ENCODE peak calls at places on chromosome 14, in ten cellular contexts. One of them, this sample, is unnamed.

GRCh38 chr14:105854600-105855245 is 328.3 kb downstream of the TMEM121 start:
- DNase-seq in stomach: no peak
- DNase-seq in heart left ventricle: no peak
- DNase-seq in A549: no peak
- DNase-seq in psoas muscle: no peak
- DNase-seq in right lobe of liver: no peak
- DNase-seq in AG04450: no peak
- DNase-seq in PC-3: no peak
- DNase-seq in suprapubic skin: peak; percentile 71
- DNase-seq in esophagus muscularis mucosa: no peak
- DNase-seq in this sample: no peak

GRCh38 chr14:104977681-104978647 is at the start of gene AHNAK2:
- DNase-seq in stomach: peak; percentile 78
- DNase-seq in heart left ventricle: peak; percentile 75
- DNase-seq in A549: peak; percentile 60
- DNase-seq in psoas muscle: peak; percentile 83
- DNase-seq in right lobe of liver: peak; percentile 85
- DNase-seq in AG04450: peak; percentile 20
- DNase-seq in PC-3: peak; percentile 92
- DNase-seq in suprapubic skin: peak; percentile 79
- DNase-seq in esophagus muscularis mucosa: no peak
- DNase-seq in this sample: peak; percentile 77

GRCh38 chr14:72000907-72001306 is 68.7 kb downstream of the RGS6 start:
- DNase-seq in stomach: no peak
- DNase-seq in heart left ventricle: peak; percentile 40
- DNase-seq in A549: no peak
- DNase-seq in psoas muscle: peak; percentile 68
- DNase-seq in right lobe of liver: no peak
- DNase-seq in AG04450: no peak
- DNase-seq in PC-3: no peak
- DNase-seq in suprapubic skin: no peak
- DNase-seq in esophagus muscularis mucosa: no peak
- DNase-seq in this sample: no peak

GRCh38 chr14:76375484-76375883 is 453 bp upstream of the ESRRB start:
- DNase-seq in stomach: no peak
- DNase-seq in heart left ventricle: no peak
- DNase-seq in A549: no peak
- DNase-seq in psoas muscle: no peak
- DNase-seq in right lobe of liver: no peak
- DNase-seq in AG04450: no peak
- DNase-seq in PC-3: no peak
- DNase-seq in suprapubic skin: no peak
- DNase-seq in esophagus muscularis mucosa: no peak
- DNase-seq in this sample: no peak

GRCh38 chr14:96949594-96949993 is 152.4 kb downstream of the VRK1 start:
- DNase-seq in stomach: no peak
- DNase-seq in heart left ventricle: no peak
- DNase-seq in A549: no peak
- DNase-seq in psoas muscle: no peak
- DNase-seq in right lobe of liver: no peak
- DNase-seq in AG04450: no peak
- DNase-seq in PC-3: no peak
- DNase-seq in suprapubic skin: no peak
- DNase-seq in esophagus muscularis mucosa: no peak
- DNase-seq in this sample: no peak

GRCh38 chr14:33401326-33401725 is 462.6 kb downstream of the NPAS3 start:
- DNase-seq in stomach: no peak
- DNase-seq in heart left ventricle: no peak
- DNase-seq in A549: no peak
- DNase-seq in psoas muscle: no peak
- DNase-seq in right lobe of liver: no peak
- DNase-seq in AG04450: no peak
- DNase-seq in PC-3: peak; percentile 7
- DNase-seq in suprapubic skin: no peak
- DNase-seq in esophagus muscularis mucosa: no peak
- DNase-seq in this sample: no peak

GRCh38 chr14:29645117-29645516 is 282.5 kb downstream of the PRKD1 start:
- DNase-seq in stomach: no peak
- DNase-seq in heart left ventricle: no peak
- DNase-seq in A549: no peak
- DNase-seq in psoas muscle: no peak
- DNase-seq in right lobe of liver: no peak
- DNase-seq in AG04450: no peak
- DNase-seq in PC-3: no peak
- DNase-seq in suprapubic skin: no peak
- DNase-seq in esophagus muscularis mucosa: no peak
- DNase-seq in this sample: no peak

GRCh38 chr14:97820781-97821180 is 1023.6 kb downstream of the VRK1 start:
- DNase-seq in stomach: no peak
- DNase-seq in heart left ventricle: no peak
- DNase-seq in A549: no peak
- DNase-seq in psoas muscle: no peak
- DNase-seq in right lobe of liver: no peak
- DNase-seq in AG04450: no peak
- DNase-seq in PC-3: no peak
- DNase-seq in suprapubic skin: no peak
- DNase-seq in esophagus muscularis mucosa: peak; percentile 90
- DNase-seq in this sample: no peak

GRCh38 chr14:88482524-88482923 is 72.3 kb downstream of the PTPN21 start:
- DNase-seq in stomach: no peak
- DNase-seq in heart left ventricle: no peak
- DNase-seq in A549: no peak
- DNase-seq in psoas muscle: no peak
- DNase-seq in right lobe of liver: no peak
- DNase-seq in AG04450: no peak
- DNase-seq in PC-3: no peak
- DNase-seq in suprapubic skin: no peak
- DNase-seq in esophagus muscularis mucosa: no peak
- DNase-seq in this sample: no peak

GRCh38 chr14:75096959-75097358 is 27.5 kb downstream of the ZC2HC1C start:
- DNase-seq in stomach: no peak
- DNase-seq in heart left ventricle: peak; percentile 8
- DNase-seq in A549: no peak
- DNase-seq in psoas muscle: no peak
- DNase-seq in right lobe of liver: no peak
- DNase-seq in AG04450: no peak
- DNase-seq in PC-3: no peak
- DNase-seq in suprapubic skin: no peak
- DNase-seq in esophagus muscularis mucosa: no peak
- DNase-seq in this sample: no peak

GRCh38 chr14:37230551-37231194 is 32.9 kb downstream of the MIPOL1 start:
- DNase-seq in stomach: no peak
- DNase-seq in heart left ventricle: no peak
- DNase-seq in A549: peak; percentile 35
- DNase-seq in psoas muscle: no peak
- DNase-seq in right lobe of liver: no peak
- DNase-seq in AG04450: peak; percentile 38
- DNase-seq in PC-3: peak; percentile 89
- DNase-seq in suprapubic skin: no peak
- DNase-seq in esophagus muscularis mucosa: no peak
- DNase-seq in this sample: peak; percentile 56

GRCh38 chr14:89024691-89025090 is 200.2 kb downstream of the TTC8 start:
- DNase-seq in stomach: no peak
- DNase-seq in heart left ventricle: no peak
- DNase-seq in A549: no peak
- DNase-seq in psoas muscle: no peak
- DNase-seq in right lobe of liver: no peak
- DNase-seq in AG04450: no peak
- DNase-seq in PC-3: no peak
- DNase-seq in suprapubic skin: no peak
- DNase-seq in esophagus muscularis mucosa: peak; percentile 53
- DNase-seq in this sample: no peak

GRCh38 chr14:63470877-63471565 is 72.2 kb downstream of the PPP2R5E start:
- DNase-seq in stomach: no peak
- DNase-seq in heart left ventricle: no peak
- DNase-seq in A549: peak; percentile 64
- DNase-seq in psoas muscle: no peak
- DNase-seq in right lobe of liver: no peak
- DNase-seq in AG04450: peak; percentile 41
- DNase-seq in PC-3: peak; percentile 96
- DNase-seq in suprapubic skin: no peak
- DNase-seq in esophagus muscularis mucosa: no peak
- DNase-seq in this sample: no peak

GRCh38 chr14:51564460-51564859 is 87.2 kb upstream of the FRMD6 start:
- DNase-seq in stomach: no peak
- DNase-seq in heart left ventricle: no peak
- DNase-seq in A549: no peak
- DNase-seq in psoas muscle: no peak
- DNase-seq in right lobe of liver: no peak
- DNase-seq in AG04450: no peak
- DNase-seq in PC-3: peak; percentile 42
- DNase-seq in suprapubic skin: no peak
- DNase-seq in esophagus muscularis mucosa: no peak
- DNase-seq in this sample: no peak

DNA sequence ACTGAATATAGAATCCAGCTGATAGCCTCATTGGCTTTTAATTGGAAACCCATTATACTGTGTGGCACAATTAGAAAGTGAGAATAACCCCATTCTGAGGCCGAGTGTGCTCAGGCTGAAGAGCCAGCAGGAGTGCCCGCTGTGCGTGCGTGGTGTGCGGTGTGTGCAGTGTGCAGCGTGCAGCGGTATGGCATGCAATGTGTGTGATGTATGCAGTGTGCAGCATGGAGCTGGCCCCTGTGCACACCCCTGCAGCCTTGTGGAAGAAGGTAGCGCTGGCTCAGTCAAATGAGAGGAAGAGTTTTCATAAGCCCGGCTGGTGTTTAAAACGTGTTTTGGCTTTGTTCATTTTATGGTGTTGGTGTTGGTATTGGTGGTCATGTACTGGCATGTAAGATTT is 22.9 kb downstream of the CKB start:
- DNase-seq in stomach: no peak
- DNase-seq in heart left ventricle: no peak
- DNase-seq in A549: no peak
- DNase-seq in psoas muscle: no peak
- DNase-seq in right lobe of liver: peak; percentile 38
- DNase-seq in AG04450: no peak
- DNase-seq in PC-3: no peak
- DNase-seq in suprapubic skin: peak; percentile 54
- DNase-seq in esophagus muscularis mucosa: no peak
- DNase-seq in this sample: no peak
- H3K27ac ChIP-seq in stomach: no peak overlapping the region
- H3K27ac ChIP-seq in heart left ventricle: no peak overlapping the region
- H3K27ac ChIP-seq in A549: no peak overlapping the region
- H3K27ac ChIP-seq in psoas muscle: no peak overlapping the region
- H3K27ac ChIP-seq in right lobe of liver: no peak overlapping the region
- H3K27ac ChIP-seq in AG04450: no peak overlapping the region
- H3K27ac ChIP-seq in PC-3: no peak overlapping the region
- H3K27ac ChIP-seq in suprapubic skin: no peak overlapping the region
- H3K27ac ChIP-seq in esophagus muscularis mucosa: no peak overlapping the region
- H3K27ac ChIP-seq in this sample: no peak overlapping the region

GRCh38 chr14:24678801-24679247 is 44.8 kb upstream of the GZMB start:
- DNase-seq in stomach: peak; percentile 76
- DNase-seq in heart left ventricle: peak; percentile 81
- DNase-seq in A549: peak; percentile 60
- DNase-seq in psoas muscle: peak; percentile 61
- DNase-seq in right lobe of liver: peak; percentile 81
- DNase-seq in AG04450: peak; percentile 69
- DNase-seq in PC-3: peak; percentile 87
- DNase-seq in suprapubic skin: peak; percentile 80
- DNase-seq in esophagus muscularis mucosa: no peak
- DNase-seq in this sample: peak; percentile 76
- H3K27ac ChIP-seq in stomach: no peak overlapping the region
- H3K27ac ChIP-seq in heart left ventricle: no peak overlapping the region
- H3K27ac ChIP-seq in A549: no peak overlapping the region
- H3K27ac ChIP-seq in psoas muscle: no peak overlapping the region
- H3K27ac ChIP-seq in right lobe of liver: no peak overlapping the region
- H3K27ac ChIP-seq in AG04450: no peak overlapping the region
- H3K27ac ChIP-seq in PC-3: no peak overlapping the region
- H3K27ac ChIP-seq in suprapubic skin: no peak overlapping the region
- H3K27ac ChIP-seq in esophagus muscularis mucosa: no peak overlapping the region
- H3K27ac ChIP-seq in this sample: no peak overlapping the region

DNA sequence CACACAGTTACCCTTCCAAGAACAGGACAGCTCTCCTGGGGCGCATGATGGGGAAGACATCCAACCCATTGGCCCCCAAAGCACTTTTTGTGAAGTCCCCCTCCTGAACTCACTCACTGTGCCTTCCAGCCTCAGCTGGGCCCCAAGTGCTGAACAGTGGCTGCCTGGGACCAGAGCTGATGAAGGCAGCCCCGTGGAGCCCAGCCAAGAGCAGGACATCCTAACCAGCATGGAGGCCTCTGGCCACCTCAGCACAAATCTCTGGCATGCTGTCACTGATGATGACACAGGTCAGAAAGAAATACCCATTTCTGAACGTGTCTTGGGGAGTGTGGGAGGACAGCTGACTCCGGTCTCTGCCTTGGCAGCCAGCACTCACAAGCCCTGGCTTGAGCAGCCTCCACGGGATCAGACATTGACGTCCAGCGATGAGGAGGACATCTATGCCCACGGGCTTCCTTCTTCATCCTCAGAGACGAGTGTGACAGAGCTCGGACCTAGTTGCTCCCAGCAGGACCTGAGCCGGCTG is 72.0 kb downstream of the TECPR2 start:
- DNase-seq in stomach: no peak
- DNase-seq in heart left ventricle: no peak
- DNase-seq in A549: no peak
- DNase-seq in psoas muscle: no peak
- DNase-seq in right lobe of liver: no peak
- DNase-seq in AG04450: no peak
- DNase-seq in PC-3: no peak
- DNase-seq in suprapubic skin: no peak
- DNase-seq in esophagus muscularis mucosa: no peak
- DNase-seq in this sample: no peak
- H3K27ac ChIP-seq in stomach: no peak overlapping the region
- H3K27ac ChIP-seq in heart left ventricle: no peak overlapping the region
- H3K27ac ChIP-seq in A549: no peak overlapping the region
- H3K27ac ChIP-seq in psoas muscle: no peak overlapping the region
- H3K27ac ChIP-seq in right lobe of liver: no peak overlapping the region
- H3K27ac ChIP-seq in AG04450: no peak overlapping the region
- H3K27ac ChIP-seq in PC-3: no peak overlapping the region
- H3K27ac ChIP-seq in suprapubic skin: no peak overlapping the region
- H3K27ac ChIP-seq in esophagus muscularis mucosa: no peak overlapping the region
- H3K27ac ChIP-seq in this sample: no peak overlapping the region

GRCh38 chr14:46717211-46717610 is 65.6 kb upstream of the RPL10L start:
- DNase-seq in stomach: no peak
- DNase-seq in heart left ventricle: no peak
- DNase-seq in A549: no peak
- DNase-seq in psoas muscle: no peak
- DNase-seq in right lobe of liver: no peak
- DNase-seq in AG04450: no peak
- DNase-seq in PC-3: peak; percentile 8
- DNase-seq in suprapubic skin: no peak
- DNase-seq in esophagus muscularis mucosa: no peak
- DNase-seq in this sample: no peak
- H3K27ac ChIP-seq in stomach: no peak overlapping the region
- H3K27ac ChIP-seq in heart left ventricle: no peak overlapping the region
- H3K27ac ChIP-seq in A549: no peak overlapping the region
- H3K27ac ChIP-seq in psoas muscle: no peak overlapping the region
- H3K27ac ChIP-seq in right lobe of liver: no peak overlapping the region
- H3K27ac ChIP-seq in AG04450: no peak overlapping the region
- H3K27ac ChIP-seq in PC-3: no peak overlapping the region
- H3K27ac ChIP-seq in suprapubic skin: no peak overlapping the region
- H3K27ac ChIP-seq in esophagus muscularis mucosa: no peak overlapping the region
- H3K27ac ChIP-seq in this sample: no peak overlapping the region

GRCh38 chr14:91416744-91417133 is 881 bp downstream of the CCDC88C start:
- DNase-seq in stomach: peak; percentile 47
- DNase-seq in heart left ventricle: peak; percentile 20
- DNase-seq in A549: no peak
- DNase-seq in psoas muscle: no peak
- DNase-seq in right lobe of liver: no peak
- DNase-seq in AG04450: no peak
- DNase-seq in PC-3: peak; percentile 28
- DNase-seq in suprapubic skin: no peak
- DNase-seq in esophagus muscularis mucosa: no peak
- DNase-seq in this sample: peak; percentile 37
- H3K27ac ChIP-seq in stomach: peak overlapping the region; percentile 93
- H3K27ac ChIP-seq in heart left ventricle: peak overlapping the region; percentile 75
- H3K27ac ChIP-seq in A549: peak overlapping the region; percentile 87
- H3K27ac ChIP-seq in psoas muscle: no peak overlapping the region
- H3K27ac ChIP-seq in right lobe of liver: peak overlapping the region; percentile 18
- H3K27ac ChIP-seq in AG04450: no peak overlapping the region
- H3K27ac ChIP-seq in PC-3: peak overlapping the region; percentile 42
- H3K27ac ChIP-seq in suprapubic skin: peak overlapping the region; percentile 19
- H3K27ac ChIP-seq in esophagus muscularis mucosa: no peak overlapping the region
- H3K27ac ChIP-seq in this sample: peak overlapping the region; percentile 72

GRCh38 chr14:95507174-95507573 is 9.3 kb downstream of the SYNE3 start:
- DNase-seq in stomach: peak; percentile 67
- DNase-seq in heart left ventricle: peak; percentile 73
- DNase-seq in A549: no peak
- DNase-seq in psoas muscle: peak; percentile 89
- DNase-seq in right lobe of liver: peak; percentile 70
- DNase-seq in AG04450: peak; percentile 81
- DNase-seq in PC-3: peak; percentile 98
- DNase-seq in suprapubic skin: peak; percentile 88
- DNase-seq in esophagus muscularis mucosa: no peak
- DNase-seq in this sample: peak; percentile 30
- H3K27ac ChIP-seq in stomach: peak overlapping the region; percentile 26
- H3K27ac ChIP-seq in heart left ventricle: peak overlapping the region; percentile 60
- H3K27ac ChIP-seq in A549: no peak overlapping the region
- H3K27ac ChIP-seq in psoas muscle: peak overlapping the region; percentile 73
- H3K27ac ChIP-seq in right lobe of liver: peak overlapping the region; percentile 42
- H3K27ac ChIP-seq in AG04450: peak overlapping the region; percentile 77
- H3K27ac ChIP-seq in PC-3: peak overlapping the region; percentile 92
- H3K27ac ChIP-seq in suprapubic skin: peak overlapping the region; percentile 46
- H3K27ac ChIP-seq in esophagus muscularis mucosa: peak overlapping the region; percentile 58
- H3K27ac ChIP-seq in this sample: no peak overlapping the region

This sample was measured in body of pancreas.